ENCODE peak calls at places on chromosomes 7 and 10, in ten cellular contexts. One of them, this sample, is unnamed.

GRCh38 chr7:42226354-42226941 is 10.6 kb downstream of the GLI3 start:
- DNase-seq in stimulated activated CD8-positive, alpha-beta memory T cell treated with anti-CD3 and anti-CD28 coated beads, Interleukin-12 subunit alpha, Interleukin-12 subunit beta, amount 100 ng/mL, for 4 hours: no peak
- DNase-seq in putamen: no peak
- DNase-seq in NCI-H1930: no peak
- DNase-seq in CMK: no peak
- DNase-seq in activated CD4-positive, alpha-beta T cell treated with anti-CD3 and anti-CD28 coated beads, Interleukin-2, amount 50 U/mL, for 48 hours: no peak
- DNase-seq in fibroblast of the aortic adventitia: no peak
- DNase-seq in heart left ventricle: no peak
- DNase-seq in GM12865: no peak
- DNase-seq in HEK293T: no peak
- DNase-seq in this sample: no peak

GRCh38 chr10:69874464-69874863 is 72.8 kb downstream of the COL13A1 start:
- DNase-seq in stimulated activated CD8-positive, alpha-beta memory T cell treated with anti-CD3 and anti-CD28 coated beads, Interleukin-12 subunit alpha, Interleukin-12 subunit beta, amount 100 ng/mL, for 4 hours: no peak
- DNase-seq in putamen: no peak
- DNase-seq in NCI-H1930: no peak
- DNase-seq in CMK: no peak
- DNase-seq in activated CD4-positive, alpha-beta T cell treated with anti-CD3 and anti-CD28 coated beads, Interleukin-2, amount 50 U/mL, for 48 hours: no peak
- DNase-seq in fibroblast of the aortic adventitia: peak; percentile 80
- DNase-seq in heart left ventricle: no peak
- DNase-seq in GM12865: no peak
- DNase-seq in HEK293T: no peak
- DNase-seq in this sample: peak; percentile 25

GRCh38 chr10:12513775-12514663 is 164.7 kb downstream of the CAMK1D start:
- DNase-seq in stimulated activated CD8-positive, alpha-beta memory T cell treated with anti-CD3 and anti-CD28 coated beads, Interleukin-12 subunit alpha, Interleukin-12 subunit beta, amount 100 ng/mL, for 4 hours: no peak
- DNase-seq in putamen: no peak
- DNase-seq in NCI-H1930: no peak
- DNase-seq in CMK: no peak
- DNase-seq in activated CD4-positive, alpha-beta T cell treated with anti-CD3 and anti-CD28 coated beads, Interleukin-2, amount 50 U/mL, for 48 hours: no peak
- DNase-seq in fibroblast of the aortic adventitia: no peak
- DNase-seq in heart left ventricle: no peak
- DNase-seq in GM12865: no peak
- DNase-seq in HEK293T: no peak
- DNase-seq in this sample: no peak

GRCh38 chr10:69892436-69893215 is 90.9 kb downstream of the COL13A1 start:
- DNase-seq in stimulated activated CD8-positive, alpha-beta memory T cell treated with anti-CD3 and anti-CD28 coated beads, Interleukin-12 subunit alpha, Interleukin-12 subunit beta, amount 100 ng/mL, for 4 hours: no peak
- DNase-seq in putamen: no peak
- DNase-seq in NCI-H1930: no peak
- DNase-seq in CMK: no peak
- DNase-seq in activated CD4-positive, alpha-beta T cell treated with anti-CD3 and anti-CD28 coated beads, Interleukin-2, amount 50 U/mL, for 48 hours: no peak
- DNase-seq in fibroblast of the aortic adventitia: no peak
- DNase-seq in heart left ventricle: no peak
- DNase-seq in GM12865: no peak
- DNase-seq in HEK293T: no peak
- DNase-seq in this sample: no peak

GRCh38 chr7:100434297-100435144 is 1.8 kb downstream of the PPP1R35 start:
- DNase-seq in stimulated activated CD8-positive, alpha-beta memory T cell treated with anti-CD3 and anti-CD28 coated beads, Interleukin-12 subunit alpha, Interleukin-12 subunit beta, amount 100 ng/mL, for 4 hours: no peak
- DNase-seq in putamen: no peak
- DNase-seq in NCI-H1930: no peak
- DNase-seq in CMK: no peak
- DNase-seq in activated CD4-positive, alpha-beta T cell treated with anti-CD3 and anti-CD28 coated beads, Interleukin-2, amount 50 U/mL, for 48 hours: no peak
- DNase-seq in fibroblast of the aortic adventitia: no peak
- DNase-seq in heart left ventricle: no peak
- DNase-seq in GM12865: no peak
- DNase-seq in HEK293T: no peak
- DNase-seq in this sample: no peak

GRCh38 chr7:105365541-105366534 is 22.9 kb downstream of the SRPK2 start:
- DNase-seq in stimulated activated CD8-positive, alpha-beta memory T cell treated with anti-CD3 and anti-CD28 coated beads, Interleukin-12 subunit alpha, Interleukin-12 subunit beta, amount 100 ng/mL, for 4 hours: no peak
- DNase-seq in putamen: no peak
- DNase-seq in NCI-H1930: no peak
- DNase-seq in CMK: no peak
- DNase-seq in activated CD4-positive, alpha-beta T cell treated with anti-CD3 and anti-CD28 coated beads, Interleukin-2, amount 50 U/mL, for 48 hours: no peak
- DNase-seq in fibroblast of the aortic adventitia: no peak
- DNase-seq in heart left ventricle: no peak
- DNase-seq in GM12865: no peak
- DNase-seq in HEK293T: no peak
- DNase-seq in this sample: no peak

GRCh38 chr7:151080091-151080521 is 503 bp downstream of the FASTK start:
- DNase-seq in stimulated activated CD8-positive, alpha-beta memory T cell treated with anti-CD3 and anti-CD28 coated beads, Interleukin-12 subunit alpha, Interleukin-12 subunit beta, amount 100 ng/mL, for 4 hours: no peak
- DNase-seq in putamen: no peak
- DNase-seq in NCI-H1930: no peak
- DNase-seq in CMK: no peak
- DNase-seq in activated CD4-positive, alpha-beta T cell treated with anti-CD3 and anti-CD28 coated beads, Interleukin-2, amount 50 U/mL, for 48 hours: no peak
- DNase-seq in fibroblast of the aortic adventitia: no peak
- DNase-seq in heart left ventricle: no peak
- DNase-seq in GM12865: no peak
- DNase-seq in HEK293T: no peak
- DNase-seq in this sample: peak; percentile 25

GRCh38 chr7:107559864-107560263 is 3.9 kb downstream of the COG5 start:
- DNase-seq in stimulated activated CD8-positive, alpha-beta memory T cell treated with anti-CD3 and anti-CD28 coated beads, Interleukin-12 subunit alpha, Interleukin-12 subunit beta, amount 100 ng/mL, for 4 hours: no peak
- DNase-seq in putamen: no peak
- DNase-seq in NCI-H1930: no peak
- DNase-seq in CMK: no peak
- DNase-seq in activated CD4-positive, alpha-beta T cell treated with anti-CD3 and anti-CD28 coated beads, Interleukin-2, amount 50 U/mL, for 48 hours: no peak
- DNase-seq in fibroblast of the aortic adventitia: peak; percentile 80
- DNase-seq in heart left ventricle: no peak
- DNase-seq in GM12865: no peak
- DNase-seq in HEK293T: no peak
- DNase-seq in this sample: no peak

GRCh38 chr10:33370434-33370930 is 36.0 kb upstream of the NRP1 start:
- DNase-seq in stimulated activated CD8-positive, alpha-beta memory T cell treated with anti-CD3 and anti-CD28 coated beads, Interleukin-12 subunit alpha, Interleukin-12 subunit beta, amount 100 ng/mL, for 4 hours: no peak
- DNase-seq in putamen: no peak
- DNase-seq in NCI-H1930: no peak
- DNase-seq in CMK: no peak
- DNase-seq in activated CD4-positive, alpha-beta T cell treated with anti-CD3 and anti-CD28 coated beads, Interleukin-2, amount 50 U/mL, for 48 hours: no peak
- DNase-seq in fibroblast of the aortic adventitia: no peak
- DNase-seq in heart left ventricle: no peak
- DNase-seq in GM12865: no peak
- DNase-seq in HEK293T: no peak
- DNase-seq in this sample: no peak

GRCh38 chr10:8334631-8335030 is 280.1 kb downstream of the GATA3 start:
- DNase-seq in stimulated activated CD8-positive, alpha-beta memory T cell treated with anti-CD3 and anti-CD28 coated beads, Interleukin-12 subunit alpha, Interleukin-12 subunit beta, amount 100 ng/mL, for 4 hours: no peak
- DNase-seq in putamen: no peak
- DNase-seq in NCI-H1930: no peak
- DNase-seq in CMK: no peak
- DNase-seq in activated CD4-positive, alpha-beta T cell treated with anti-CD3 and anti-CD28 coated beads, Interleukin-2, amount 50 U/mL, for 48 hours: no peak
- DNase-seq in fibroblast of the aortic adventitia: no peak
- DNase-seq in heart left ventricle: no peak
- DNase-seq in GM12865: no peak
- DNase-seq in HEK293T: no peak
- DNase-seq in this sample: no peak

GRCh38 chr7:19294629-19295028 is 149.4 kb upstream of the FERD3L start:
- DNase-seq in stimulated activated CD8-positive, alpha-beta memory T cell treated with anti-CD3 and anti-CD28 coated beads, Interleukin-12 subunit alpha, Interleukin-12 subunit beta, amount 100 ng/mL, for 4 hours: no peak
- DNase-seq in putamen: no peak
- DNase-seq in NCI-H1930: no peak
- DNase-seq in CMK: no peak
- DNase-seq in activated CD4-positive, alpha-beta T cell treated with anti-CD3 and anti-CD28 coated beads, Interleukin-2, amount 50 U/mL, for 48 hours: no peak
- DNase-seq in fibroblast of the aortic adventitia: peak; percentile 38
- DNase-seq in heart left ventricle: no peak
- DNase-seq in GM12865: no peak
- DNase-seq in HEK293T: peak; percentile 14
- DNase-seq in this sample: no peak

GRCh38 chr10:34386911-34387310 is 428.2 kb downstream of the PARD3 start:
- DNase-seq in stimulated activated CD8-positive, alpha-beta memory T cell treated with anti-CD3 and anti-CD28 coated beads, Interleukin-12 subunit alpha, Interleukin-12 subunit beta, amount 100 ng/mL, for 4 hours: no peak
- DNase-seq in putamen: no peak
- DNase-seq in NCI-H1930: no peak
- DNase-seq in CMK: no peak
- DNase-seq in activated CD4-positive, alpha-beta T cell treated with anti-CD3 and anti-CD28 coated beads, Interleukin-2, amount 50 U/mL, for 48 hours: no peak
- DNase-seq in fibroblast of the aortic adventitia: no peak
- DNase-seq in heart left ventricle: no peak
- DNase-seq in GM12865: no peak
- DNase-seq in HEK293T: no peak
- DNase-seq in this sample: no peak

GRCh38 chr7:51224811-51225581 is 91.6 kb downstream of the COBL start:
- DNase-seq in stimulated activated CD8-positive, alpha-beta memory T cell treated with anti-CD3 and anti-CD28 coated beads, Interleukin-12 subunit alpha, Interleukin-12 subunit beta, amount 100 ng/mL, for 4 hours: no peak
- DNase-seq in putamen: no peak
- DNase-seq in NCI-H1930: no peak
- DNase-seq in CMK: no peak
- DNase-seq in activated CD4-positive, alpha-beta T cell treated with anti-CD3 and anti-CD28 coated beads, Interleukin-2, amount 50 U/mL, for 48 hours: no peak
- DNase-seq in fibroblast of the aortic adventitia: no peak
- DNase-seq in heart left ventricle: no peak
- DNase-seq in GM12865: no peak
- DNase-seq in HEK293T: peak; percentile 26
- DNase-seq in this sample: no peak

GRCh38 chr10:51074238-51075028 is at the start of gene PRKG1:
- DNase-seq in stimulated activated CD8-positive, alpha-beta memory T cell treated with anti-CD3 and anti-CD28 coated beads, Interleukin-12 subunit alpha, Interleukin-12 subunit beta, amount 100 ng/mL, for 4 hours: no peak
- DNase-seq in putamen: peak; percentile 30
- DNase-seq in NCI-H1930: no peak
- DNase-seq in CMK: no peak
- DNase-seq in activated CD4-positive, alpha-beta T cell treated with anti-CD3 and anti-CD28 coated beads, Interleukin-2, amount 50 U/mL, for 48 hours: peak; percentile 16
- DNase-seq in fibroblast of the aortic adventitia: peak; percentile 82
- DNase-seq in heart left ventricle: peak; percentile 85
- DNase-seq in GM12865: no peak
- DNase-seq in HEK293T: peak; percentile 73
- DNase-seq in this sample: peak; percentile 67

GRCh38 chr7:134936893-134937520 is 49.3 kb upstream of the AGBL3 start:
- DNase-seq in stimulated activated CD8-positive, alpha-beta memory T cell treated with anti-CD3 and anti-CD28 coated beads, Interleukin-12 subunit alpha, Interleukin-12 subunit beta, amount 100 ng/mL, for 4 hours: no peak
- DNase-seq in putamen: no peak
- DNase-seq in NCI-H1930: no peak
- DNase-seq in CMK: no peak
- DNase-seq in activated CD4-positive, alpha-beta T cell treated with anti-CD3 and anti-CD28 coated beads, Interleukin-2, amount 50 U/mL, for 48 hours: no peak
- DNase-seq in fibroblast of the aortic adventitia: no peak
- DNase-seq in heart left ventricle: no peak
- DNase-seq in GM12865: no peak
- DNase-seq in HEK293T: no peak
- DNase-seq in this sample: no peak

GRCh38 chr7:84125654-84126053 is 68.9 kb downstream of the SEMA3A start:
- DNase-seq in stimulated activated CD8-positive, alpha-beta memory T cell treated with anti-CD3 and anti-CD28 coated beads, Interleukin-12 subunit alpha, Interleukin-12 subunit beta, amount 100 ng/mL, for 4 hours: no peak
- DNase-seq in putamen: no peak
- DNase-seq in NCI-H1930: no peak
- DNase-seq in CMK: no peak
- DNase-seq in activated CD4-positive, alpha-beta T cell treated with anti-CD3 and anti-CD28 coated beads, Interleukin-2, amount 50 U/mL, for 48 hours: no peak
- DNase-seq in fibroblast of the aortic adventitia: no peak
- DNase-seq in heart left ventricle: no peak
- DNase-seq in GM12865: no peak
- DNase-seq in HEK293T: no peak
- DNase-seq in this sample: no peak

GRCh38 chr7:134515569-134516468 is 11.5 kb upstream of the AKR1B10 start:
- DNase-seq in stimulated activated CD8-positive, alpha-beta memory T cell treated with anti-CD3 and anti-CD28 coated beads, Interleukin-12 subunit alpha, Interleukin-12 subunit beta, amount 100 ng/mL, for 4 hours: no peak
- DNase-seq in putamen: no peak
- DNase-seq in NCI-H1930: no peak
- DNase-seq in CMK: no peak
- DNase-seq in activated CD4-positive, alpha-beta T cell treated with anti-CD3 and anti-CD28 coated beads, Interleukin-2, amount 50 U/mL, for 48 hours: no peak
- DNase-seq in fibroblast of the aortic adventitia: peak; percentile 97
- DNase-seq in heart left ventricle: no peak
- DNase-seq in GM12865: no peak
- DNase-seq in HEK293T: no peak
- DNase-seq in this sample: no peak

GRCh38 chr10:123792579-123792978 is 99.0 kb downstream of the CPXM2 start:
- DNase-seq in stimulated activated CD8-positive, alpha-beta memory T cell treated with anti-CD3 and anti-CD28 coated beads, Interleukin-12 subunit alpha, Interleukin-12 subunit beta, amount 100 ng/mL, for 4 hours: no peak
- DNase-seq in putamen: no peak
- DNase-seq in NCI-H1930: no peak
- DNase-seq in CMK: no peak
- DNase-seq in activated CD4-positive, alpha-beta T cell treated with anti-CD3 and anti-CD28 coated beads, Interleukin-2, amount 50 U/mL, for 48 hours: no peak
- DNase-seq in fibroblast of the aortic adventitia: no peak
- DNase-seq in heart left ventricle: no peak
- DNase-seq in GM12865: no peak
- DNase-seq in HEK293T: no peak
- DNase-seq in this sample: no peak

GRCh38 chr10:92729886-92730285 is 40.1 kb downstream of the HHEX start:
- DNase-seq in stimulated activated CD8-positive, alpha-beta memory T cell treated with anti-CD3 and anti-CD28 coated beads, Interleukin-12 subunit alpha, Interleukin-12 subunit beta, amount 100 ng/mL, for 4 hours: no peak
- DNase-seq in putamen: no peak
- DNase-seq in NCI-H1930: no peak
- DNase-seq in CMK: no peak
- DNase-seq in activated CD4-positive, alpha-beta T cell treated with anti-CD3 and anti-CD28 coated beads, Interleukin-2, amount 50 U/mL, for 48 hours: no peak
- DNase-seq in fibroblast of the aortic adventitia: no peak
- DNase-seq in heart left ventricle: no peak
- DNase-seq in GM12865: peak; percentile 79
- DNase-seq in HEK293T: no peak
- DNase-seq in this sample: no peak

GRCh38 chr7:103685646-103686418 is 239.8 kb upstream of the SLC26A5 start:
- DNase-seq in stimulated activated CD8-positive, alpha-beta memory T cell treated with anti-CD3 and anti-CD28 coated beads, Interleukin-12 subunit alpha, Interleukin-12 subunit beta, amount 100 ng/mL, for 4 hours: no peak
- DNase-seq in putamen: no peak
- DNase-seq in NCI-H1930: no peak
- DNase-seq in CMK: no peak
- DNase-seq in activated CD4-positive, alpha-beta T cell treated with anti-CD3 and anti-CD28 coated beads, Interleukin-2, amount 50 U/mL, for 48 hours: no peak
- DNase-seq in fibroblast of the aortic adventitia: no peak
- DNase-seq in heart left ventricle: no peak
- DNase-seq in GM12865: no peak
- DNase-seq in HEK293T: no peak
- DNase-seq in this sample: no peak

GRCh38 chr7:34385385-34385784 is 272.6 kb upstream of the NPSR1 start:
- DNase-seq in stimulated activated CD8-positive, alpha-beta memory T cell treated with anti-CD3 and anti-CD28 coated beads, Interleukin-12 subunit alpha, Interleukin-12 subunit beta, amount 100 ng/mL, for 4 hours: no peak
- DNase-seq in putamen: no peak
- DNase-seq in NCI-H1930: no peak
- DNase-seq in CMK: no peak
- DNase-seq in activated CD4-positive, alpha-beta T cell treated with anti-CD3 and anti-CD28 coated beads, Interleukin-2, amount 50 U/mL, for 48 hours: no peak
- DNase-seq in fibroblast of the aortic adventitia: no peak
- DNase-seq in heart left ventricle: no peak
- DNase-seq in GM12865: no peak
- DNase-seq in HEK293T: no peak
- DNase-seq in this sample: no peak

GRCh38 chr10:59885430-59886134 is 20.8 kb downstream of the CCDC6 start:
- DNase-seq in stimulated activated CD8-positive, alpha-beta memory T cell treated with anti-CD3 and anti-CD28 coated beads, Interleukin-12 subunit alpha, Interleukin-12 subunit beta, amount 100 ng/mL, for 4 hours: no peak
- DNase-seq in putamen: no peak
- DNase-seq in NCI-H1930: no peak
- DNase-seq in CMK: peak; percentile 53
- DNase-seq in activated CD4-positive, alpha-beta T cell treated with anti-CD3 and anti-CD28 coated beads, Interleukin-2, amount 50 U/mL, for 48 hours: no peak
- DNase-seq in fibroblast of the aortic adventitia: no peak
- DNase-seq in heart left ventricle: no peak
- DNase-seq in GM12865: peak; percentile 93
- DNase-seq in HEK293T: no peak
- DNase-seq in this sample: no peak

GRCh38 chr10:131689486-131689885 is 211.3 kb upstream of the PPP2R2D start:
- DNase-seq in stimulated activated CD8-positive, alpha-beta memory T cell treated with anti-CD3 and anti-CD28 coated beads, Interleukin-12 subunit alpha, Interleukin-12 subunit beta, amount 100 ng/mL, for 4 hours: no peak
- DNase-seq in putamen: no peak
- DNase-seq in NCI-H1930: no peak
- DNase-seq in CMK: no peak
- DNase-seq in activated CD4-positive, alpha-beta T cell treated with anti-CD3 and anti-CD28 coated beads, Interleukin-2, amount 50 U/mL, for 48 hours: no peak
- DNase-seq in fibroblast of the aortic adventitia: no peak
- DNase-seq in heart left ventricle: no peak
- DNase-seq in GM12865: no peak
- DNase-seq in HEK293T: no peak
- DNase-seq in this sample: no peak

GRCh38 chr10:123007558-123008378 is 827 bp downstream of the IKZF5 start:
- DNase-seq in stimulated activated CD8-positive, alpha-beta memory T cell treated with anti-CD3 and anti-CD28 coated beads, Interleukin-12 subunit alpha, Interleukin-12 subunit beta, amount 100 ng/mL, for 4 hours: peak; percentile 8
- DNase-seq in putamen: peak; percentile 53
- DNase-seq in NCI-H1930: no peak
- DNase-seq in CMK: no peak
- DNase-seq in activated CD4-positive, alpha-beta T cell treated with anti-CD3 and anti-CD28 coated beads, Interleukin-2, amount 50 U/mL, for 48 hours: peak; percentile 44
- DNase-seq in fibroblast of the aortic adventitia: peak; percentile 42
- DNase-seq in heart left ventricle: no peak
- DNase-seq in GM12865: peak; percentile 79
- DNase-seq in HEK293T: peak; percentile 50
- DNase-seq in this sample: peak; percentile 22

GRCh38 chr7:123580406-123581161 is 21.0 kb upstream of the ASB15 start:
- DNase-seq in stimulated activated CD8-positive, alpha-beta memory T cell treated with anti-CD3 and anti-CD28 coated beads, Interleukin-12 subunit alpha, Interleukin-12 subunit beta, amount 100 ng/mL, for 4 hours: no peak
- DNase-seq in putamen: no peak
- DNase-seq in NCI-H1930: peak; percentile 29
- DNase-seq in CMK: no peak
- DNase-seq in activated CD4-positive, alpha-beta T cell treated with anti-CD3 and anti-CD28 coated beads, Interleukin-2, amount 50 U/mL, for 48 hours: no peak
- DNase-seq in fibroblast of the aortic adventitia: peak; percentile 70
- DNase-seq in heart left ventricle: no peak
- DNase-seq in GM12865: peak; percentile 29
- DNase-seq in HEK293T: peak; percentile 53
- DNase-seq in this sample: peak; percentile 48

GRCh38 chr7:93374345-93374940 is 142.3 kb downstream of the VPS50 start:
- DNase-seq in stimulated activated CD8-positive, alpha-beta memory T cell treated with anti-CD3 and anti-CD28 coated beads, Interleukin-12 subunit alpha, Interleukin-12 subunit beta, amount 100 ng/mL, for 4 hours: no peak
- DNase-seq in putamen: no peak
- DNase-seq in NCI-H1930: peak; percentile 32
- DNase-seq in CMK: no peak
- DNase-seq in activated CD4-positive, alpha-beta T cell treated with anti-CD3 and anti-CD28 coated beads, Interleukin-2, amount 50 U/mL, for 48 hours: no peak
- DNase-seq in fibroblast of the aortic adventitia: peak; percentile 58
- DNase-seq in heart left ventricle: no peak
- DNase-seq in GM12865: peak; percentile 45
- DNase-seq in HEK293T: peak; percentile 27
- DNase-seq in this sample: peak; percentile 30

GRCh38 chr7:33854951-33855350 is 50.4 kb upstream of the BMPER start:
- DNase-seq in stimulated activated CD8-positive, alpha-beta memory T cell treated with anti-CD3 and anti-CD28 coated beads, Interleukin-12 subunit alpha, Interleukin-12 subunit beta, amount 100 ng/mL, for 4 hours: no peak
- DNase-seq in putamen: no peak
- DNase-seq in NCI-H1930: no peak
- DNase-seq in CMK: no peak
- DNase-seq in activated CD4-positive, alpha-beta T cell treated with anti-CD3 and anti-CD28 coated beads, Interleukin-2, amount 50 U/mL, for 48 hours: no peak
- DNase-seq in fibroblast of the aortic adventitia: peak; percentile 61
- DNase-seq in heart left ventricle: no peak
- DNase-seq in GM12865: no peak
- DNase-seq in HEK293T: no peak
- DNase-seq in this sample: no peak

GRCh38 chr7:81527651-81528050 is 242.2 kb downstream of the HGF start:
- DNase-seq in stimulated activated CD8-positive, alpha-beta memory T cell treated with anti-CD3 and anti-CD28 coated beads, Interleukin-12 subunit alpha, Interleukin-12 subunit beta, amount 100 ng/mL, for 4 hours: no peak
- DNase-seq in putamen: no peak
- DNase-seq in NCI-H1930: no peak
- DNase-seq in CMK: no peak
- DNase-seq in activated CD4-positive, alpha-beta T cell treated with anti-CD3 and anti-CD28 coated beads, Interleukin-2, amount 50 U/mL, for 48 hours: no peak
- DNase-seq in fibroblast of the aortic adventitia: no peak
- DNase-seq in heart left ventricle: no peak
- DNase-seq in GM12865: peak; percentile 32
- DNase-seq in HEK293T: no peak
- DNase-seq in this sample: no peak